ENCODE peak calls at places on chromosomes 3 and 15, in five cellular contexts. X is NCI-H1092 treated with DMSO at 0.1 percent for 48 hours; E is H4; D is nephron progenitor cell; H is activated T-helper 1 cell treated with anti-CD3 and anti-CD28 coated beads, Interleukin-2, amount 50 U/mL, for 16 hours. J is an unnamed sample.

GRCh38 chr3:1092061-1092460 is 763 bp upstream of the CNTN6 start:
- DNase-seq in D (no peak), H (no peak), E (no peak), X (no peak), J (no peak)

GRCh38 chr3:5212625-5213573 is 25.4 kb downstream of the EDEM1 start:
- DNase-seq in X (no peak), H (no peak), E (no peak), D (no peak), J (no peak)

GRCh38 chr15:51377038-51377761 is 35.7 kb downstream of the GLDN start:
- DNase-seq in H (no peak), E (peak; percentile 96), X (no peak), D (no peak), J (no peak)

GRCh38 chr3:169748670-169749069 is 16.2 kb downstream of the TERC start:
- DNase-seq in E (no peak), X (no peak), H (no peak), D (no peak), J (no peak)

GRCh38 chr15:35603298-35603697 is 57.3 kb upstream of the DPH6 start:
- DNase-seq in H (no peak), E (peak; percentile 29), X (no peak), D (no peak), J (no peak)

GRCh38 chr3:31356941-31357340 is 175.8 kb upstream of the STT3B start:
- DNase-seq in D (no peak), E (peak; percentile 58), X (no peak), H (no peak), J (no peak)

GRCh38 chr3:188842628-188843027 is 329.1 kb upstream of the TPRG1 start:
- DNase-seq in E (no peak), X (no peak), D (no peak), H (no peak), J (no peak)

GRCh38 chr3:46634856-46635255 is 22.5 kb downstream of the FAM240A start:
- DNase-seq in D (no peak), E (no peak), H (no peak), X (no peak), J (no peak)

GRCh38 chr3:129239992-129240391 is 9.4 kb upstream of the COPG1 start:
- DNase-seq in E (no peak), X (no peak), D (no peak), H (no peak), J (no peak)

GRCh38 chr3:142997330-142997729 is 4.0 kb upstream of the U2SURP start:
- DNase-seq in X (no peak), E (no peak), D (no peak), H (no peak), J (no peak)

GRCh38 chr15:76012021-76012551 is at the start of gene NRG4:
- DNase-seq in H (no peak), D (no peak), E (peak; percentile 33), X (no peak), J (no peak)

GRCh38 chr3:23968467-23969184 is 23.5 kb downstream of the NR1D2 start:
- DNase-seq in E (no peak), H (no peak), X (no peak), D (no peak), J (no peak)

GRCh38 chr15:93331545-93332117 is 242.6 kb upstream of the RGMA start:
- DNase-seq in D (peak; percentile 51), E (no peak), X (peak; percentile 6), H (no peak), J (no peak)

GRCh38 chr15:78537266-78537665 is 3.0 kb upstream of the PSMA4 start:
- DNase-seq in H (no peak), D (no peak), E (no peak), X (no peak), J (no peak)

GRCh38 chr3:17639765-17640164 is 102.7 kb downstream of the TBC1D5 start:
- DNase-seq in X (no peak), H (no peak), E (peak; percentile 83), D (no peak), J (no peak)

GRCh38 chr15:77966540-77967290 is 110.8 kb downstream of the TBC1D2B start:
- DNase-seq in D (peak; percentile 59), E (peak; percentile 44), X (peak; percentile 34), H (peak; percentile 24), J (peak; percentile 52)

GRCh38 chr3:141367038-141367730 is 1.1 kb upstream of the ZBTB38 start:
- DNase-seq in H (no peak), E (peak; percentile 98), D (no peak), X (no peak), J (no peak)

GRCh38 chr3:121894191-121894990 is at the start of gene SLC15A2:
- DNase-seq in E (no peak), D (no peak), X (no peak), H (no peak), J (peak; percentile 72)

J was measured in posterior cingulate gyrus.